ENCODE peak calls at places on chromosomes 12 and 14, in eight cellular contexts. One of them, this sample, is unnamed. For H3K4me1, the result is how much of the 10 kb centered on the place peaks cover.

GRCh38 chr12:31732926-31733548 is 4.2 kb upstream of the AMN1 start:
- DNase-seq in tibial artery: no peak
- DNase-seq in CD8-positive, alpha-beta T cell: no peak
- DNase-seq in fibroblast of lung: peak
- DNase-seq in lung: no peak
- DNase-seq in K562: peak
- DNase-seq in suprapubic skin: no peak
- DNase-seq in right cardiac atrium: no peak
- DNase-seq in this sample: no peak

GRCh38 chr14:55609681-55610080 is 29.7 kb downstream of the KTN1 start:
- DNase-seq in CD8-positive, alpha-beta T cell: no peak
- DNase-seq in fibroblast of lung: peak
- DNase-seq in right cardiac atrium: no peak
- DNase-seq in lung: no peak
- DNase-seq in suprapubic skin: no peak
- DNase-seq in K562: no peak
- DNase-seq in tibial artery: no peak
- DNase-seq in this sample: no peak

GRCh38 chr12:88306471-88307069 is 164.5 kb downstream of the TMTC3 start:
- DNase-seq in right cardiac atrium: no peak
- DNase-seq in tibial artery: no peak
- DNase-seq in fibroblast of lung: no peak
- DNase-seq in CD8-positive, alpha-beta T cell: no peak
- DNase-seq in K562: no peak
- DNase-seq in lung: no peak
- DNase-seq in suprapubic skin: no peak
- DNase-seq in this sample: no peak

GRCh38 chr14:64726585-64726890 is 22.3 kb downstream of the PLEKHG3 start:
- DNase-seq in right cardiac atrium: peak
- DNase-seq in CD8-positive, alpha-beta T cell: no peak
- DNase-seq in lung: no peak
- DNase-seq in K562: no peak
- DNase-seq in fibroblast of lung: no peak
- DNase-seq in tibial artery: no peak
- DNase-seq in suprapubic skin: no peak
- DNase-seq in this sample: peak

GRCh38 chr14:104105071-104105821 is 19.7 kb downstream of the ASPG start:
- DNase-seq in right cardiac atrium: peak
- DNase-seq in lung: no peak
- DNase-seq in fibroblast of lung: no peak
- DNase-seq in suprapubic skin: peak
- DNase-seq in K562: no peak
- DNase-seq in CD8-positive, alpha-beta T cell: no peak
- DNase-seq in tibial artery: no peak
- DNase-seq in this sample: no peak

GRCh38 chr12:10304161-10304574 is 3.5 kb upstream of the KLRD1 start:
- DNase-seq in lung: no peak
- DNase-seq in suprapubic skin: no peak
- DNase-seq in K562: no peak
- DNase-seq in right cardiac atrium: no peak
- DNase-seq in CD8-positive, alpha-beta T cell: no peak
- DNase-seq in tibial artery: no peak
- DNase-seq in fibroblast of lung: peak
- DNase-seq in this sample: no peak

GRCh38 chr12:89162704-89163261 is 189.5 kb downstream of the DUSP6 start:
- DNase-seq in CD8-positive, alpha-beta T cell: no peak
- DNase-seq in K562: no peak
- DNase-seq in suprapubic skin: peak
- DNase-seq in lung: peak
- DNase-seq in fibroblast of lung: peak
- DNase-seq in tibial artery: peak
- DNase-seq in right cardiac atrium: peak
- DNase-seq in this sample: peak

GRCh38 chr14:56953884-56954283 is 143.6 kb upstream of the OTX2 start:
- DNase-seq in fibroblast of lung: no peak
- DNase-seq in lung: no peak
- DNase-seq in CD8-positive, alpha-beta T cell: no peak
- DNase-seq in right cardiac atrium: no peak
- DNase-seq in tibial artery: no peak
- DNase-seq in suprapubic skin: no peak
- DNase-seq in K562: no peak
- DNase-seq in this sample: no peak

GRCh38 chr14:102900631-102901571 is 21.6 kb upstream of the AMN start:
- DNase-seq in fibroblast of lung: no peak
- DNase-seq in tibial artery: no peak
- DNase-seq in K562: no peak
- DNase-seq in lung: no peak
- DNase-seq in CD8-positive, alpha-beta T cell: no peak
- DNase-seq in right cardiac atrium: no peak
- DNase-seq in suprapubic skin: no peak
- DNase-seq in this sample: no peak

GRCh38 chr12:25187781-25188180 is 7.2 kb downstream of the DNAI7 start:
- DNase-seq in CD8-positive, alpha-beta T cell: no peak
- DNase-seq in fibroblast of lung: peak
- DNase-seq in right cardiac atrium: no peak
- DNase-seq in K562: no peak
- DNase-seq in suprapubic skin: no peak
- DNase-seq in tibial artery: no peak
- DNase-seq in lung: no peak
- DNase-seq in this sample: no peak

GRCh38 chr12:24111101-24111500 is 161.6 kb upstream of the SOX5 start:
- DNase-seq in K562: no peak
- DNase-seq in fibroblast of lung: peak
- DNase-seq in tibial artery: no peak
- DNase-seq in lung: no peak
- DNase-seq in suprapubic skin: no peak
- DNase-seq in right cardiac atrium: no peak
- DNase-seq in CD8-positive, alpha-beta T cell: no peak
- DNase-seq in this sample: no peak

GRCh38 chr14:59189281-59189821 is 884 bp downstream of the DAAM1 start:
- DNase-seq in suprapubic skin: peak
- DNase-seq in K562: peak
- DNase-seq in right cardiac atrium: peak
- DNase-seq in lung: no peak
- DNase-seq in tibial artery: no peak
- DNase-seq in CD8-positive, alpha-beta T cell: no peak
- DNase-seq in fibroblast of lung: no peak
- DNase-seq in this sample: peak

GRCh38 chr14:52923902-52924575 is 26.8 kb downstream of the FERMT2 start:
- DNase-seq in K562: no peak
- DNase-seq in tibial artery: no peak
- DNase-seq in fibroblast of lung: no peak
- DNase-seq in CD8-positive, alpha-beta T cell: no peak
- DNase-seq in lung: no peak
- DNase-seq in right cardiac atrium: no peak
- DNase-seq in suprapubic skin: no peak
- DNase-seq in this sample: no peak

GRCh38 chr14:52919971-52920370 is 30.9 kb downstream of the FERMT2 start:
- DNase-seq in K562: no peak
- DNase-seq in CD8-positive, alpha-beta T cell: no peak
- DNase-seq in fibroblast of lung: peak
- DNase-seq in right cardiac atrium: no peak
- DNase-seq in tibial artery: no peak
- DNase-seq in lung: no peak
- DNase-seq in suprapubic skin: no peak
- DNase-seq in this sample: no peak

GRCh38 chr14:52922059-52922458 is 28.8 kb downstream of the FERMT2 start:
- DNase-seq in CD8-positive, alpha-beta T cell: no peak
- DNase-seq in K562: no peak
- DNase-seq in lung: no peak
- DNase-seq in suprapubic skin: no peak
- DNase-seq in tibial artery: no peak
- DNase-seq in fibroblast of lung: no peak
- DNase-seq in right cardiac atrium: no peak
- DNase-seq in this sample: no peak

GRCh38 chr14:52918486-52918885 is 32.4 kb downstream of the FERMT2 start:
- DNase-seq in fibroblast of lung: peak
- DNase-seq in CD8-positive, alpha-beta T cell: no peak
- DNase-seq in right cardiac atrium: no peak
- DNase-seq in suprapubic skin: no peak
- DNase-seq in K562: no peak
- DNase-seq in tibial artery: no peak
- DNase-seq in lung: no peak
- DNase-seq in this sample: no peak

GRCh38 chr14:52922656-52923055 is 28.2 kb downstream of the FERMT2 start:
- DNase-seq in CD8-positive, alpha-beta T cell: no peak
- DNase-seq in fibroblast of lung: no peak
- DNase-seq in tibial artery: no peak
- DNase-seq in lung: no peak
- DNase-seq in suprapubic skin: no peak
- DNase-seq in right cardiac atrium: no peak
- DNase-seq in K562: no peak
- DNase-seq in this sample: no peak
- H3K4me1 ChIP-seq in CD8-positive, alpha-beta T cell: under half
- H3K4me1 ChIP-seq in fibroblast of lung: under half
- H3K4me1 ChIP-seq in tibial artery: under half
- H3K4me1 ChIP-seq in lung: under half
- H3K4me1 ChIP-seq in suprapubic skin: under half
- H3K4me1 ChIP-seq in right cardiac atrium: under half
- H3K4me1 ChIP-seq in K562: under half
- H3K4me1 ChIP-seq in this sample: half or more

DNA sequence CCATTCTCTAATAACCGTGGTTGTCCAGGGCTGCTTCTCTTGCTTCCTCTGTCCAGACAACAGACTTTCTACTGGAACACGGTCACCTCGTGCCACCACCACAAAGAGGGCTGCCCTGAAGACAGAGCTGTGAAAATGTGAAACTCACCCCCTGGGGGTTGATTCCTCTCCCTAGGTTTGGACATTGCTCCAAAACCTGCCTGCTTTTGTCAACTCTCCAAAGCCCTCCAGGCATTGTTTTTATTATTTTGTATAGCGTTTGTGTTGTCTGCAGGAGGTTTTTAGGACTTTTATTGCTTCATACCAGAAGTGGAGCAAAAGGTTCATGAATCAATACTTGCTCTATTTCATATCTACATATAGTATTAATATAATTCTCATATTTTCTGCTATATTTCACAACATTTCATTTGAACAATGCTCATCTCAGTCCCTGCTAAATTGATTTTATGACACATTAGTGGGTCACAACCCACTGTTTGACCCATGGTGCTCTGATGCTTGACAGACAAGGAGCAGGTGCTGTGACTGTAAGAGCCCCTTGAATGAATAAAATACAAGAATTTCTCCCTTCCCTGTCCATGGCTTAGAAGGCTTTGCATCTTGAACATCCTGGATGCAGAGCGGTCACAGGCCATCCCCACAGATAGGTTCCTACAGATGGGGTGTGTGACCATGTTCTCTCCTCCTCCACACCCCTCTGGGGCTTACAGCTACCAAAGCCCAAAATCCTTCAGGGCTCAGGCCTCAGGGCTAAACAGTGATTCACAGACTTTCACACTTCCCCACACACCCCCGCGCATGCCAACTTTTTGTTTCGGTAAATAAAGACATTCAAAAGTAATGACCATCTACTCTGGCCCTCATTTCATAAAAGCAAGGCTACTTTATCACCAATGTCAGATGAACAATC is 20.6 kb upstream of the EML1 start:
- DNase-seq in lung: no peak
- DNase-seq in CD8-positive, alpha-beta T cell: no peak
- DNase-seq in K562: no peak
- DNase-seq in fibroblast of lung: no peak
- DNase-seq in tibial artery: no peak
- DNase-seq in suprapubic skin: peak
- DNase-seq in right cardiac atrium: no peak
- DNase-seq in this sample: no peak
- H3K27ac ChIP-seq in lung: no peak
- H3K27ac ChIP-seq in CD8-positive, alpha-beta T cell: no peak
- H3K27ac ChIP-seq in K562: no peak
- H3K27ac ChIP-seq in fibroblast of lung: no peak
- H3K27ac ChIP-seq in tibial artery: no peak
- H3K27ac ChIP-seq in suprapubic skin: no peak
- H3K27ac ChIP-seq in right cardiac atrium: no peak
- H3K27ac ChIP-seq in this sample: no peak

GRCh38 chr12:5459051-5459782 is 27.3 kb downstream of the NTF3 start:
- DNase-seq in tibial artery: no peak
- DNase-seq in K562: no peak
- DNase-seq in suprapubic skin: no peak
- DNase-seq in right cardiac atrium: no peak
- DNase-seq in fibroblast of lung: no peak
- DNase-seq in lung: no peak
- DNase-seq in CD8-positive, alpha-beta T cell: no peak
- DNase-seq in this sample: no peak

GRCh38 chr12:5466521-5466960 is 34.6 kb downstream of the NTF3 start:
- DNase-seq in fibroblast of lung: no peak
- DNase-seq in tibial artery: no peak
- DNase-seq in right cardiac atrium: no peak
- DNase-seq in CD8-positive, alpha-beta T cell: no peak
- DNase-seq in suprapubic skin: no peak
- DNase-seq in lung: no peak
- DNase-seq in K562: no peak
- DNase-seq in this sample: no peak

GRCh38 chr12:5456906-5457305 is 25.0 kb downstream of the NTF3 start:
- DNase-seq in right cardiac atrium: no peak
- DNase-seq in suprapubic skin: no peak
- DNase-seq in lung: no peak
- DNase-seq in K562: no peak
- DNase-seq in CD8-positive, alpha-beta T cell: no peak
- DNase-seq in fibroblast of lung: no peak
- DNase-seq in tibial artery: no peak
- DNase-seq in this sample: no peak

GRCh38 chr12:5458229-5459050 is 26.5 kb downstream of the NTF3 start:
- DNase-seq in K562: no peak
- DNase-seq in CD8-positive, alpha-beta T cell: no peak
- DNase-seq in lung: no peak
- DNase-seq in fibroblast of lung: no peak
- DNase-seq in suprapubic skin: no peak
- DNase-seq in right cardiac atrium: no peak
- DNase-seq in tibial artery: no peak
- DNase-seq in this sample: no peak

GRCh38 chr12:5461966-5462365 is 30.1 kb downstream of the NTF3 start:
- DNase-seq in right cardiac atrium: no peak
- DNase-seq in tibial artery: no peak
- DNase-seq in K562: no peak
- DNase-seq in fibroblast of lung: no peak
- DNase-seq in CD8-positive, alpha-beta T cell: no peak
- DNase-seq in suprapubic skin: no peak
- DNase-seq in lung: no peak
- DNase-seq in this sample: no peak
- H3K4me3 ChIP-seq in right cardiac atrium: no peak
- H3K4me3 ChIP-seq in tibial artery: no peak
- H3K4me3 ChIP-seq in K562: no peak
- H3K4me3 ChIP-seq in fibroblast of lung: no peak
- H3K4me3 ChIP-seq in CD8-positive, alpha-beta T cell: no peak
- H3K4me3 ChIP-seq in suprapubic skin: no peak
- H3K4me3 ChIP-seq in lung: no peak
- H3K4me3 ChIP-seq in this sample: no peak

DNA sequence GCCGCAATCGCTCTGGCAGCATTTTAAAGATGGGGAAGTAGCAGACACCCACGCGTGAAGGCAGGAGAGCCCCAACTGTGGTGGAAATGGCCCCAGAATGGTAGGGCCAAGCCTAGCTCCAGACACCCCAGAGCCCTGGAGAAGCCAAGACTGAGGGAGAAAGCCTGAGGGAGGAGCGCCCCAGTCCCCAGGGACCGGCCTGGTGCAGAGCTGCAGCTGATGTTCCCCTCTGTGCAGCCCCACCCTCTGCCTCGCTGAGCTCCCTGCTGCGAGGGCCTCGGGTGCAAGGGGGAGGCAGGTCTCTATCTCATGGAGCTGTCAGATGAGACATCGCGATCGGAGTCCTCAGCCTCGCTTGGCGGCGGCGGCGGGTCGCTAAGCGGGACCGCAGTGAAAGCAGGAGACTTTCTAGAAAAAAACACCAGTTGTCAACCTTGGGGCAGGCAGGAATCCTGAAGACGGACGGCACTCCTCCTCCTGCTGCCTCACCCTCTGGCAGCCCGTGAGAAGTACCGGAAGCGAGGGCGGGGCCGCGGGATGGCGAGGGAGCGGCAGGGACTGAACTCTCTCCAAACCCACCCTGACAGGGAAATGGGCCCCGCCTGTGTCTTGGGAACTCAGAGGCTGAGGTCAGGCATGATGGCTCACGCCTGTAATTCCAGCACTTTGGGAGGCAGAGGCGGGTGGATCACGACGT is 6.0 kb downstream of the GAPDH start:
- DNase-seq in right cardiac atrium: peak
- DNase-seq in CD8-positive, alpha-beta T cell: peak
- DNase-seq in K562: peak
- DNase-seq in suprapubic skin: peak
- DNase-seq in tibial artery: peak
- DNase-seq in fibroblast of lung: peak
- DNase-seq in lung: peak
- DNase-seq in this sample: peak
- H3K4me1 ChIP-seq in right cardiac atrium: under half
- H3K4me1 ChIP-seq in CD8-positive, alpha-beta T cell: under half
- H3K4me1 ChIP-seq in K562: half or more
- H3K4me1 ChIP-seq in suprapubic skin: half or more
- H3K4me1 ChIP-seq in tibial artery: under half
- H3K4me1 ChIP-seq in fibroblast of lung: under half
- H3K4me1 ChIP-seq in lung: under half
- H3K4me1 ChIP-seq in this sample: under half

This sample was measured in RWPE2.